ENCODE peak calls at places on chromosomes 1 and 21, in five cellular contexts. J is anterior cingulate cortex; E is bronchial epithelial cell; I is endothelial cell; D is activated CD4-positive, alpha-beta T cell treated with anti-CD3 and anti-CD28 coated beads, Interleukin-2, amount 50 U/mL, for 1 hour. V is an unnamed sample.

GRCh38 chr21:14737922-14738321 is 191.8 kb upstream of the SAMSN1 start:
- DNase-seq in J (no peak), E (peak), I (peak), D (peak), V (peak)

GRCh38 chr1:40301541-40302299 is 15.4 kb downstream of the COL9A2 start:
- DNase-seq in J (no peak), E (no peak), I (no peak), D (no peak), V (no peak)

GRCh38 chr1:23727362-23727811 is 15.9 kb upstream of the ELOA start:
- DNase-seq in J (no peak), E (peak), I (no peak), D (no peak), V (peak)

GRCh38 chr1:63874278-63874880 is 100.6 kb downstream of the ROR1 start:
- DNase-seq in J (no peak), E (no peak), I (no peak), D (no peak), V (no peak)

GRCh38 chr1:45924736-45925135 is 121.3 kb downstream of the MAST2 start:
- DNase-seq in J (no peak), E (peak), I (no peak), D (no peak), V (no peak)

GRCh38 chr1:178486100-178487069 is 10.4 kb downstream of the CLEC20A start:
- DNase-seq in J (no peak), E (no peak), I (no peak), D (no peak), V (no peak)

GRCh38 chr1:45822644-45823043 is 19.2 kb downstream of the MAST2 start:
- DNase-seq in J (no peak), E (no peak), I (no peak), D (no peak), V (no peak)

GRCh38 chr21:32921632-32922230 is 104.0 kb upstream of the OLIG2 start:
- DNase-seq in J (no peak), E (peak), I (peak), D (peak), V (no peak)

GRCh38 chr1:33081554-33082305 is 777 bp downstream of the AZIN2 start:
- DNase-seq in J (no peak), E (no peak), I (no peak), D (no peak), V (no peak)

GRCh38 chr1:241985787-241986186 is 13.1 kb downstream of the MAP1LC3C start:
- DNase-seq in J (no peak), E (peak), I (peak), D (no peak), V (peak)

GRCh38 chr1:145716641-145717061 is 2.6 kb upstream of the CD160 start:
- DNase-seq in J (no peak), E (no peak), I (no peak), D (no peak), V (no peak)

GRCh38 chr21:26003428-26003827 is 167.1 kb downstream of the APP start:
- DNase-seq in J (no peak), E (no peak), I (no peak), D (no peak), V (no peak)

GRCh38 chr1:26702680-26703038 is 6.8 kb downstream of the ARID1A start:
- DNase-seq in J (no peak), E (no peak), I (no peak), D (no peak), V (no peak)

GRCh38 chr21:40662889-40663288 is 184.1 kb downstream of the DSCAM start:
- DNase-seq in J (no peak), E (no peak), I (no peak), D (no peak), V (no peak)

GRCh38 chr1:39776886-39777683 is 5.9 kb upstream of the OXCT2 start:
- DNase-seq in J (no peak), E (peak), I (no peak), D (no peak), V (no peak)